ENCODE peak calls at places on chromosomes 1 and 21, in four cellular contexts. D is nephron progenitor cell, J is BE2C, K is stomach. Z is an unnamed sample.

GRCh38 chr1:12011998-12012397 is 7.3 kb upstream of the MIIP start:
- DNase-seq in D (no peak), K (no peak), J (no peak), Z (no peak)

GRCh38 chr1:66712819-66713218 is 39.4 kb upstream of the DYNLT5 start:
- DNase-seq in D (no peak), J (no peak), K (no peak), Z (no peak)

GRCh38 chr21:41529769-41530168 is 21.8 kb upstream of the TMPRSS2 start:
- DNase-seq in K (peak; percentile 25), J (no peak), D (no peak), Z (no peak)

GRCh38 chr1:44817771-44818495 is 9.6 kb downstream of the BTBD19 start:
- DNase-seq in D (no peak), J (no peak), K (no peak), Z (no peak)

GRCh38 chr1:58586296-58586695 is 9.2 kb upstream of the TACSTD2 start:
- DNase-seq in D (no peak), J (no peak), K (no peak), Z (no peak)

GRCh38 chr1:162627662-162628296 is 4.5 kb upstream of the DDR2 start:
- DNase-seq in J (peak; percentile 43), D (no peak), K (no peak), Z (peak; percentile 17)

GRCh38 chr1:150346316-150346715 is 17.6 kb upstream of the RPRD2 start:
- DNase-seq in D (no peak), J (no peak), K (no peak), Z (no peak)

GRCh38 chr1:117674521-117675400 is 68.9 kb downstream of the TENT5C start:
- DNase-seq in D (no peak), K (peak; percentile 77), J (no peak), Z (peak; percentile 15)

GRCh38 chr1:193926956-193927355 is 740.5 kb upstream of the B3GALT2 start:
- DNase-seq in D (no peak), J (no peak), K (no peak), Z (no peak)

GRCh38 chr1:209029737-209030136 is 553.8 kb upstream of the CAMK1G start:
- DNase-seq in K (no peak), J (no peak), D (no peak), Z (no peak)
- TF ChIP-seq CTCF in K (no peak), J (peak; percentile 58), D (no peak), Z (no peak)

DNA sequence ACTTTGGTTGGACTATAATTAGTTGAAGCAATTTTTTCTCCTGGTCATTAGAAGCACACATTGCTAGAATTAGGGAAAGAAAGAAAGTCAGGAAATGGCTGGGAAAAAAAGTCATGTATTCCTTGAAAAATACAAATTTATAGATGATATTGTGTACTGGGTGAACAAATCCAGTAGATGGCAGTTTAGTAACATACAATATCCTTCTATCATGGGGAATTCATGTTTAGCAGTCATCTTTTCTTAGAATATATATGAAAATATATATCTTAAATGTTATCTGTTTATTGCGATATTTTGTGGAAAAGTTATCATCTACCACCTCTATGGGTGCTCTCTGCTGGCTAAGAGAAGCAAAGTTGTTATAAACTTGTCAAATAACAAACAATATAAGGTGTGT is 13.1 kb upstream of the ZRANB2 start:
- DNase-seq in D (no peak), K (no peak), J (no peak), Z (no peak)
- TF ChIP-seq CTCF in D (peak; percentile 35), K (no peak), J (peak; percentile 27), Z (peak; percentile 36)

DNA sequence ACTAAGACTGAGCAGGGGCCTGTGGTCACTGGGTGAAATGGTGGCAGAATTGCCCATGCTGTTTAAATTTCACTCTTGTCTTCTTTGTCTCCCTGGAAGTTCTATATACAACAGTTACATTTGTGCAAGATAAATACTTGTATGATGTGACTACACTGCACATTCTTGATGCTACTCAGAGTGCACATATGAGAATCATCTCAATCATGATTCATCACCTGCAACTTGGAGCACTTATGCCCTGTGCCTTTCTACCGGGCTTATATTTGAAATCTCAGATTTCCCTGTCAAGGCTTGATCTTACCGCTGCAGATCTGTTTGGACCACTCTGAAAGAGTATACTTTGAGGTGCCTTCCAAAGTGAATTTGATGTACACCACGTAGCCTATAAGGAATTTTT is 10.6 kb downstream of the PGM1 start:
- DNase-seq in K (no peak), D (no peak), J (no peak), Z (no peak)
- TF ChIP-seq CTCF in K (no peak), D (no peak), J (no peak), Z (no peak)

GRCh38 chr1:219808790-219809189 is 119.6 kb downstream of the SLC30A10 start:
- DNase-seq in D (no peak), J (no peak), K (no peak), Z (no peak)

GRCh38 chr1:219806642-219807041 is 121.7 kb downstream of the SLC30A10 start:
- DNase-seq in D (no peak), K (no peak), J (no peak), Z (no peak)

GRCh38 chr1:219806020-219806419 is 122.3 kb downstream of the SLC30A10 start:
- DNase-seq in K (no peak), J (no peak), D (no peak), Z (no peak)

GRCh38 chr1:219801433-219801832 is 126.9 kb downstream of the SLC30A10 start:
- DNase-seq in D (no peak), K (no peak), J (no peak), Z (no peak)

GRCh38 chr1:219805191-219805590 is 123.2 kb downstream of the SLC30A10 start:
- DNase-seq in J (peak; percentile 29), D (no peak), K (no peak), Z (no peak)
- TF ChIP-seq CTCF in J (peak; percentile 56), D (no peak), K (no peak), Z (no peak)

GRCh38 chr1:202170726-202171125 is 10.3 kb upstream of the PTPN7 start:
- DNase-seq in J (no peak), K (no peak), D (no peak), Z (no peak)
- TF ChIP-seq CTCF in J (no peak), K (no peak), D (no peak), Z (no peak)

DNA sequence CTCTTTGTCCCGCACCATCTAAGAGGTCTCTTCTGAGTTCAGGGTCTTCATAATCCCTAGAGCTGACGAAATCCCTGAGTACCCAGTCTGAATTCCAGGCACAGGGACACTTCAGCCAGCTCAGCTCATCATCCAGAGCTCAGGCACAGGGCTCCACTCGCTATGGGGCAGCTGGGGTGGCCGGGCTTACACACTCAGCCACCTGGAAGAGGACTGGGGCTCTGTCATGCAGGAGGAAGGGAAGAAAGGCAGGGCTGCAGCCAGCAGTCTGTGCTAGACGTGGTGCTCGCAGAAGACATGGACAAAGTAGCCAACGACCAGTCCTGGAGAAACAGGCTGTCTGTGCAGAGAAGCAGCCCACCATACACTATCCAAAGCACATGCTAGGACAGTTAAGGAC is 88.5 kb downstream of the POFUT2 start:
- DNase-seq in K (no peak), D (no peak), J (no peak), Z (no peak)
- TF ChIP-seq CTCF in K (no peak), D (no peak), J (no peak), Z (no peak)

GRCh38 chr1:154352581-154353459 is 27.5 kb downstream of the ATP8B2 start:
- DNase-seq in K (peak; percentile 66), D (peak; percentile 66), J (no peak), Z (peak; percentile 39)

GRCh38 chr1:154353460-154353904 is 28.2 kb downstream of the ATP8B2 start:
- DNase-seq in J (no peak), K (peak; percentile 51), D (no peak), Z (peak; percentile 19)

GRCh38 chr1:154350383-154350782 is 25.1 kb downstream of the ATP8B2 start:
- DNase-seq in K (peak; percentile 52), J (no peak), D (no peak), Z (no peak)

GRCh38 chr1:154352245-154352580 is 26.9 kb downstream of the ATP8B2 start:
- DNase-seq in J (no peak), D (no peak), K (no peak), Z (no peak)

GRCh38 chr1:154351363-154352068 is 26.2 kb downstream of the ATP8B2 start:
- DNase-seq in K (peak; percentile 72), J (no peak), D (no peak), Z (no peak)
- TF ChIP-seq CTCF in K (no peak), J (no peak), D (no peak), Z (no peak)

Z was measured in endothelial cell.